ENCODE peak calls at places on chromosome X, in six cellular contexts. F is cardiac muscle cell, G is AG04449, P is uterus, B is AG04450, S is fibroblast of mammary gland. D is an unnamed sample.

GRCh38 chrX:96183843-96184242 is 500.8 kb upstream of the DIAPH2 start:
- DNase-seq in G (no peak), B (no peak), P (no peak), F (peak), S (peak), D (no peak)

GRCh38 chrX:81257817-81258216 is 55.9 kb downstream of the SH3BGRL start:
- DNase-seq in P (no peak), G (no peak), S (no peak), B (no peak), F (no peak), D (no peak)

GRCh38 chrX:1506916-1507315 is 30.1 kb downstream of the P2RY8 start:
- DNase-seq in B (no peak), S (no peak), P (no peak), G (no peak), F (no peak), D (no peak)

GRCh38 chrX:46573896-46574336 is 351 bp downstream of the CHST7 start:
- DNase-seq in G (no peak), F (peak), S (peak), B (no peak), P (peak), D (no peak)

GRCh38 chrX:71222929-71223328 is at the start of gene GJB1:
- DNase-seq in B (no peak), G (no peak), S (no peak), P (no peak), F (no peak), D (no peak)

GRCh38 chrX:136880003-136880451 is 498 bp downstream of the RBMX start:
- DNase-seq in S (peak), P (peak), B (no peak), G (no peak), F (peak), D (no peak)

GRCh38 chrX:128504496-128504895 is 452.3 kb upstream of the ACTRT1 start:
- DNase-seq in S (no peak), B (no peak), F (no peak), G (no peak), P (no peak), D (no peak)

GRCh38 chrX:65607070-65607742 is 60.2 kb upstream of the MSN start:
- DNase-seq in G (no peak), S (peak), P (no peak), B (no peak), F (peak), D (no peak)

GRCh38 chrX:68438575-68438974 is 5.3 kb upstream of the OPHN1 start:
- DNase-seq in S (no peak), F (no peak), P (no peak), B (no peak), G (no peak), D (no peak)

GRCh38 chrX:140701480-140701879 is 8.1 kb upstream of the LINC00632 start:
- DNase-seq in F (peak), G (no peak), P (no peak), S (peak), B (no peak), D (no peak)

GRCh38 chrX:9907645-9908387 is 59.3 kb upstream of the CLDN34 start:
- DNase-seq in G (no peak), F (peak), P (no peak), B (peak), S (peak), D (no peak)

GRCh38 chrX:136714626-136715599 is 65.8 kb downstream of the ARHGEF6 start:
- DNase-seq in P (no peak), B (no peak), G (no peak), S (no peak), F (no peak), D (no peak)

GRCh38 chrX:72609313-72609712 is 36.7 kb upstream of the HDAC8 start:
- DNase-seq in B (no peak), F (peak), G (no peak), P (no peak), S (peak), D (no peak)

GRCh38 chrX:119190251-119190651 is 45.8 kb upstream of the PGRMC1 start:
- DNase-seq in F (peak), S (peak), B (no peak), P (no peak), G (no peak), D (no peak)

GRCh38 chrX:519741-520140 is 110.8 kb upstream of the SHOX start:
- DNase-seq in B (no peak), G (no peak), F (no peak), P (no peak), S (no peak), D (no peak)

GRCh38 chrX:29903365-29903764 is 312.0 kb upstream of the MAGEB2 start:
- DNase-seq in S (peak), B (no peak), P (no peak), F (peak), G (no peak), D (no peak)

GRCh38 chrX:37759878-37760418 is 19.9 kb upstream of the CYBB start:
- DNase-seq in F (no peak), G (no peak), B (no peak), S (no peak), P (no peak), D (no peak)

GRCh38 chrX:118373538-118373937 is 27.6 kb downstream of the WDR44 start:
- DNase-seq in B (no peak), P (no peak), S (no peak), F (no peak), G (no peak), D (no peak)

GRCh38 chrX:14964500-14964899 is 91.3 kb downstream of the MOSPD2 start:
- DNase-seq in F (peak), S (peak), B (no peak), P (no peak), G (no peak), D (no peak)
- TF ChIP-seq CTCF in F (peak), S (peak), B (peak), P (no peak), G (no peak), D (peak)

GRCh38 chrX:135000516-135000915 is 9.7 kb downstream of the SMIM10 start:
- DNase-seq in F (no peak), P (no peak), G (no peak), S (peak), B (no peak), D (no peak)

GRCh38 chrX:135003876-135004623 is 13.3 kb downstream of the SMIM10 start:
- DNase-seq in S (peak), P (peak), G (peak), F (peak), B (peak), D (no peak)

GRCh38 chrX:134998246-134998645 is 7.5 kb downstream of the SMIM10 start:
- DNase-seq in G (no peak), B (no peak), F (no peak), P (no peak), S (peak), D (no peak)

DNA sequence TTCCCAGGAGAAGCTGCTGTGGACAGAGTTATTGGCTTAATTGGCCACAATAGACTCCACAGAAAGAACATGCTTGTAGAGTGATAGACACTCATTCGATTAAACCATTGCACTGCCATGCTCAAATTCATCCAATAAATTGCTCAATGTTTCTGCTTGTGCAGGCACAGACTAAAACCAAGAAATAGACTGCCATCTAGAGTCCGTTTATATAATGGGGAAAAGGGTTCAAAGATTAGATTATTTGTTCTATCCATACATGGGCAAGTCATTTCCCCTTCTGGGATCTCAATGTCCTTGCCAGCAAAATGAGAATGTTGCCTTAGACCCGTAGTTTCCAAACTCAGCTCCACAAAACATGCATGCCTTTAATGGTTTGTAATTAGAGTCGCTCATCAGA is 8.7 kb downstream of the SMIM10 start:
- DNase-seq in B (no peak), S (peak), P (no peak), F (peak), G (no peak), D (no peak)
- TF ChIP-seq CTCF in B (peak), S (peak), P (peak), F (peak), G (no peak), D (peak)

GRCh38 chrX:12770440-12770839 is 20.8 kb upstream of the PRPS2 start:
- DNase-seq in F (peak), S (peak), P (no peak), B (no peak), G (no peak), D (no peak)
- TF ChIP-seq CTCF in F (peak), S (peak), P (peak), B (peak), G (peak), D (peak)

DNA sequence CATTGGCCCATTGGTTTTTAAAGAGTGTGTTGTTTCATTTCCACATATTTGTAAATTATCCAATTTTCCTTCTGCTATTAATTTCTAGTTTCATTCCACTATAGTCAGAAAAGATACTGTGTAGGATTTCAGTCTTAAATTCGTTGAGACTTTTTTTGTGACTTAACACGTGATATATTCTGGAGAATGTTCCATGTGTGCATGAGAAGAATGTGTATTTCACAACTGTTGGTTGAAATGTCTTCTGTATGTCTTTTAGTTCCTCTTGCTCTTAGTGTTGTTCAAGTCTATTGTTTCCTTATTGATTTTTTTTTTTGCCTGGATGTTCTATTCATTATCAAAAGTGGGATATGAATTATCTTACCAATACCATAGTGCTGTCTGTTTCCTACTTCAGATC is 606.9 kb downstream of the RPA4 start:
- DNase-seq in G (no peak), F (no peak), S (peak), B (no peak), P (no peak), D (no peak)
- TF ChIP-seq CTCF in G (no peak), F (no peak), S (no peak), B (no peak), P (no peak), D (no peak)

GRCh38 chrX:107753186-107753585 is 22.4 kb downstream of the TSC22D3 start:
- DNase-seq in F (no peak), P (no peak), G (no peak), S (peak), B (no peak), D (no peak)

GRCh38 chrX:107750263-107750662 is 25.3 kb downstream of the TSC22D3 start:
- DNase-seq in P (no peak), S (no peak), F (no peak), B (no peak), G (no peak), D (no peak)

GRCh38 chrX:107752714-107753113 is 22.9 kb downstream of the TSC22D3 start:
- DNase-seq in G (no peak), B (no peak), F (no peak), P (no peak), S (no peak), D (no peak)

GRCh38 chrX:107752037-107752436 is 23.6 kb downstream of the TSC22D3 start:
- DNase-seq in S (no peak), F (no peak), B (no peak), G (no peak), P (no peak), D (no peak)

DNA sequence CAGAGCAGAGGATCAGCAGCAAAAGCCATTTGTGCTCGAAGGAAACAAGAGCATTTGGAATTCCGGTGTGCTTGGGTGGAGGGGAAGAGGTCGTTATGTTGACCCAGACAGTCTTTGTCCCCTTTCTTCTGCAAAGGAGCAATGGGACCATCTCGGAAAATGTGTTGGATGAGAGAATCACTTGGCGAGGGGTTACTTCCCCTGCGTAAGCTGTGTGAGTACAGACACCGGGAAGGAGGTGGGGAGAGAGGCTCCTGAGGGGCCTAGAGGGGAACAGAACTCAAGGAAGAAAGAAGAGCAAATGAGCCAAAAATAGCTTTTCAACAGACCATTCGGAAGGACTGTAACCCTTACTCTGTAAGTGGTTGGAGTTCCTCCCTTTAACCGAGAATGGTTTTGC is 24.5 kb downstream of the TSC22D3 start:
- DNase-seq in S (no peak), F (no peak), P (no peak), G (no peak), B (no peak), D (no peak)
- TF ChIP-seq CTCF in S (no peak), F (no peak), P (no peak), G (no peak), B (no peak), D (no peak)

GRCh38 chrX:41291309-41291708 is 42.7 kb upstream of the DDX3X start:
- DNase-seq in G (no peak), B (no peak), P (no peak), S (no peak), F (no peak), D (no peak)

GRCh38 chrX:41293269-41293668 is 40.7 kb upstream of the DDX3X start:
- DNase-seq in B (no peak), F (no peak), S (no peak), P (no peak), G (no peak), D (no peak)
- TF ChIP-seq CTCF in B (no peak), F (no peak), S (peak), P (no peak), G (no peak), D (no peak)